ENCODE peak calls at places on chromosomes 1 and 21, in five cellular contexts. N is testis; L is CD8-positive, alpha-beta T cell; Y is CD8-positive, alpha-beta memory T cell; G is Peyer's patch. C is an unnamed sample. For H3K27me3, the result is how much of the 10 kb centered on the place peaks cover.

GRCh38 chr1:215523128-215523861 is 43.8 kb upstream of the KCTD3 start:
- DNase-seq in N (no peak), L (no peak), Y (no peak), G (no peak), C (no peak)

GRCh38 chr1:84253891-84254290 is 47.6 kb upstream of the SAMD13 start:
- DNase-seq in N (peak), L (no peak), Y (no peak), G (peak), C (no peak)

GRCh38 chr1:15343729-15344128 is 66.0 kb upstream of the EFHD2 start:
- DNase-seq in N (peak), L (no peak), Y (no peak), G (no peak), C (no peak)

GRCh38 chr1:235297579-235297978 is 30.4 kb downstream of the ARID4B start:
- DNase-seq in N (no peak), L (no peak), Y (no peak), G (no peak), C (no peak)

GRCh38 chr1:199010492-199010891 is 371.7 kb downstream of the PTPRC start:
- DNase-seq in N (no peak), L (no peak), Y (no peak), G (no peak), C (no peak)

GRCh38 chr1:241918879-241919278 is 38.7 kb upstream of the BECN2 start:
- DNase-seq in N (no peak), L (no peak), Y (no peak), G (no peak), C (no peak)

GRCh38 chr21:44354001-44354405 is 582 bp downstream of the TRPM2 start:
- DNase-seq in N (no peak), L (no peak), Y (no peak), G (no peak), C (no peak)

GRCh38 chr1:193707271-193708015 is 521.0 kb upstream of the B3GALT2 start:
- DNase-seq in N (no peak), L (no peak), Y (no peak), G (no peak), C (no peak)

GRCh38 chr1:212498243-212498642 is 65.5 kb downstream of the NENF start:
- DNase-seq in N (no peak), L (no peak), Y (no peak), G (no peak), C (no peak)

GRCh38 chr1:115089443-115090340 is at the start of gene TSPAN2:
- DNase-seq in N (peak), L (peak), Y (peak), G (peak), C (peak)

GRCh38 chr1:156233421-156234127 is 8.4 kb upstream of the BGLAP start:
- DNase-seq in N (no peak), L (no peak), Y (no peak), G (no peak), C (no peak)

GRCh38 chr1:218374972-218375371 is 29.8 kb downstream of the TGFB2 start:
- DNase-seq in N (no peak), L (no peak), Y (no peak), G (no peak), C (no peak)

GRCh38 chr1:54335396-54336056 is 70.7 kb downstream of the SSBP3 start:
- DNase-seq in N (peak), L (no peak), Y (no peak), G (peak), C (peak)

GRCh38 chr1:64323882-64324281 is 120.5 kb downstream of the UBE2U start:
- DNase-seq in N (no peak), L (no peak), Y (no peak), G (no peak), C (no peak)

GRCh38 chr1:172006660-172007059 is 165.4 kb downstream of the DNM3 start:
- DNase-seq in N (no peak), L (no peak), Y (no peak), G (no peak), C (no peak)

GRCh38 chr21:31878831-31879230 is 6.0 kb downstream of the HUNK start:
- DNase-seq in N (no peak), L (no peak), Y (no peak), G (no peak), C (no peak)

GRCh38 chr21:31879911-31880310 is 7.1 kb downstream of the HUNK start:
- DNase-seq in N (no peak), L (no peak), Y (no peak), G (no peak), C (no peak)

GRCh38 chr21:31879251-31879650 is 6.4 kb downstream of the HUNK start:
- DNase-seq in N (no peak), L (no peak), Y (no peak), G (no peak), C (no peak)

GRCh38 chr21:31875424-31876097 is 2.7 kb downstream of the HUNK start:
- DNase-seq in N (no peak), L (no peak), Y (no peak), G (no peak), C (no peak)

DNA sequence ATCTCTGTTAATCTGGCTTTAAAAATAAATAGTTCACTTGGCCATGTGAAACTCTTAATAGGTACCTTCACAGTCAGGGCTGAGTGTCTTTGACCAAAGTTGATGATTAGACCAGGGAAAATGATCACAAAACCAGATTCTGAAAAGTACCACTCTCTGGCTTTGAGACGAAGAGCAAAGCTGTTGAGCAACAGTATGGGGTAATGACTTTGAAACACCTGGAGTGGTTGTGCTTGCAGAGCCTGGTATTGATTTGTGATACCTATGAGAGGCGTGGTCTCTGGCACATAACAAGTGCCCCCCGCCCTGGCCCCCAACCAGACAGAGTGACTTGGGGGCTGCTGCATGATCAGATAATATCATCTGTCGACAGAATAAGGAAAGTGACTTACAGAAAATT is 4.7 kb downstream of the HUNK start:
- DNase-seq in N (no peak), L (no peak), Y (no peak), G (no peak), C (no peak)
- H3K27me3 ChIP-seq in N (under half), L (under half), Y (under half), G (under half), C (under half)

DNA sequence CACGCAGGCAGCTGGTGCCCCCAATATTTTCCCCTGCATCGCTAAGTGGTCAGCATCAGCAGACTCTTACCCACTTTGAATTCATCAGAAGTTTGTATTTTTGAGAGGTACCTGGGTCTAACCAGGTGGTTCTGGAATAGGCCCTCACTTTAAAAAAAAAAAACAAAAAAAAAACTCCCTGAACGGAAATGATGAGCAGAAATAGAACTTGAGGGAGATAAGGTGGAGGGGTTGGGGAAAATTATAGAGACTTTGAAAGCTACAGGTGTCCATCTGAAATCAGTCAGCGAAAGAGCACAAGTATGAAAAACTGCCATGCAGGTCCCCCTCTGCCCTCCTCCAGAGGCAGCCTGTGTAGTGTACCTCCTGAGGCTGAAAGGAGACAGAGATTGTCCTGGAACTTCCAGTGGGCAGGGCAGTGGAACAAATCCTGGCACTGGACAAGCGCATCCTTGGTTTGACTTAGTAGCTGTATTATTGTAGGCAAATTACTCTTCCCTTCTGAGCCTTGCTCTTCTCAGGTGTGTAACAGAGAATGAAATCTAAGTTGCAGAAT is 1.2 kb downstream of the SLAMF7 start:
- DNase-seq in N (no peak), L (no peak), Y (no peak), G (no peak), C (no peak)
- H3K4me3 ChIP-seq in N (no peak), L (no peak), Y (peak), G (no peak), C (no peak)

GRCh38 chr1:162373072-162373427 is 3.6 kb downstream of the SPATA46 start:
- DNase-seq in N (no peak), L (no peak), Y (no peak), G (no peak), C (no peak)

GRCh38 chr1:162372159-162373071 is 4.2 kb downstream of the SPATA46 start:
- DNase-seq in N (no peak), L (no peak), Y (no peak), G (peak), C (no peak)

GRCh38 chr1:162370721-162371120 is 5.9 kb downstream of the SPATA46 start:
- DNase-seq in N (no peak), L (no peak), Y (no peak), G (no peak), C (no peak)

GRCh38 chr1:162369571-162369970 is 7.1 kb downstream of the SPATA46 start:
- DNase-seq in N (no peak), L (no peak), Y (no peak), G (no peak), C (no peak)

GRCh38 chr1:162371611-162372010 is 5.0 kb downstream of the SPATA46 start:
- DNase-seq in N (no peak), L (no peak), Y (no peak), G (no peak), C (no peak)
- H3K27ac ChIP-seq in N (no peak), L (no peak), Y (no peak), G (no peak), C (no peak)

DNA sequence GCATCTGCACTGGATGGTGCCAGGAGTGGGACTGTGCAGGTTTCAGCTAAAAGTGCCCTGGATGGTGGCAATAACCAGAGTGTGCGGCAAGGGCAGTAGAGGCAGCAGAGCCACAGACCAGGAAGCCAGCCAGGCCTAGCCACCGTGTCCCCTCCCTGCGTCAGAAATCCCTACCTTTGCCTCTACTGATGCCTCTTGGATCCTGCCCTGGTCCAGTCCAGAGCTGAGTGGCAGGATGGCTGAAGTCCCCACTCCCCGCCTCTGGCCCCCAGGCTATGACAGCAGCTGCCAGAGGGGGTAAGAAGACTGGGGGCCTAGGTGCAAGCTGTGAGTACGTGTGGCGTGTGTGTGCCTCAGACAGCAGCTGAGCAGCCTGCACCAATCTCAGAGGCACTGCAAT is 52.0 kb downstream of the SYT2 start:
- DNase-seq in N (no peak), L (no peak), Y (no peak), G (no peak), C (no peak)
- H3K27me3 ChIP-seq in N (under half), L (under half), Y (under half), G (under half), C (under half)

DNA sequence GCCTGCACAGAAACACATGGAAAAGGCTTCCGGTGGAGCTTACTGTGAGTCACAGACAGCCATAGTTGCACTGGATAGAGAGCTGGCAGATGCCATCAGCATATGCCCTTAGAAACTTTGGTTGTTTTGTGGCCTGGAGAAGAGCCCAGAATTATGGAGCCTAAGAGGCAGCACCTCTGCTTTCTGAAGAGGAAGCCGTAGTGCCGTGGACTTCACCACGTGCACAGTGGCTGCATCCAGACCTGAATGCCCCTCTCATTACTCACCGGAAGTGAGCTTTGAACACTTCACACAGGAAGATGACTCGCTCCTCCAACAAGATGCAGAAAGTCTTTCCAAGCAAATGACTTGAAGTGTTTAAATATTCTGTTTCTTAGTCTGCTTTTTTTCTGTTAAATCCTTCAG is 28.4 kb downstream of the JUN start:
- DNase-seq in N (peak), L (peak), Y (peak), G (peak), C (no peak)
- H3K4me3 ChIP-seq in N (no peak), L (no peak), Y (no peak), G (no peak), C (no peak)

GRCh38 chr1:168089326-168089978 is 47.3 kb downstream of the GPR161 start:
- DNase-seq in N (no peak), L (no peak), Y (no peak), G (no peak), C (no peak)
- H3K27ac ChIP-seq in N (no peak), L (no peak), Y (no peak), G (no peak), C (no peak)

GRCh38 chr1:154404984-154405761 is at the start of gene IL6R:
- DNase-seq in N (peak), L (peak), Y (peak), G (peak), C (peak)

GRCh38 chr1:154407866-154408777 is 3.0 kb downstream of the IL6R start:
- DNase-seq in N (no peak), L (no peak), Y (no peak), G (no peak), C (no peak)

GRCh38 chr1:154406572-154406879 is 1.4 kb downstream of the IL6R start:
- DNase-seq in N (no peak), L (no peak), Y (no peak), G (no peak), C (no peak)

GRCh38 chr1:154405762-154406571 is 824 bp downstream of the IL6R start:
- DNase-seq in N (peak), L (peak), Y (peak), G (peak), C (peak)

DNA sequence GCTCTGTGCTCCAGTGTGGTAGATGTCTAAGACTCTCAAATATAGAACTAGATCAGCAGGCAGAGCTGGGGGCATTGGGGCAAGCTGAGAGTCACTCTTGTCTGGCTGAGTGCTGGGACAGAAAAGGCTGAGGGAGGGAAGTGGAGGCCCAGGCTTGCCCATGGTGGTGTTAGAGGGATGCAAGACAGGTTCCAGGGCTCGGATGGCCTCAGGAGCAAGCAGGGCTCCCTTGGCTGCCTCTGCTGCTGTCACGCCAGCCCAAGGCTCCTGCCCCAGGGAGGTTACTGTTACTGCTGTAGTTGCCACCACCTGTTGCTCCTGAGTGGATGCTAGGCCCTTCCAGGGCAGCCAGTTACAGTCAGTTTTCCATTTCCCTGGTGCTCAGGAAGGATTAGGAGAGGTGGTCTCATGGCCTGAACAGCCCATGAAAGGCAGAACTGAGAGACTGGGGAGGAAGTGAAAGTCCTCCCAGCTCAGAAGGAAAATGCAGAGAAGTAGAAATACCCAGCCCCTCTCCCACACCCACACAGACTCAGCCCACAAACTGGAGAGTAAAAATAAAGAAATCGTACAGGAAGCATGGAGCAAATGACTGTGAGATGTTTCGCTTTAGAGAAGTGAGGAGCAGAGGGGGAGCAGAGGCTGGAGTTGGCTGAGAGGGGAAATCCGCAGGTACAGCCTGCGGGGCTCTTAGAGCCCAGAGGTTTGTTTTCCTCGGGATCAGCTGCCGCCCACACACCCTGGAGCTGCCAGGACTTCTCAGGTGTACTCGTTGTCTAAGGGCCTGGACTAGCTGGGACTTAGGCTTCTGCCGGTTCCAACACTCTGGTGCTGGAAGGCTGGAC is 2.1 kb downstream of the IL6R start:
- DNase-seq in N (no peak), L (no peak), Y (no peak), G (peak), C (no peak)
- H3K27me3 ChIP-seq in N (under half), L (under half), Y (under half), G (under half), C (half or more)